ENCODE peak calls at places on chromosomes 3 and 15, in nine cellular contexts. One of them, this sample, is unnamed.
A peak's percentile ranks its signal among the peaks of the same experiment; 100 is the strongest.

GRCh38 chr15:78951841-78952238 is 7.0 kb upstream of the CTSH start:
- DNase-seq in uterus: no peak
- DNase-seq in IMR-90: peak; percentile 47
- DNase-seq in choroid plexus epithelial cell: peak; percentile 28
- DNase-seq in fibroblast of mammary gland: no peak
- DNase-seq in AG04450: no peak
- DNase-seq in AG10803: no peak
- DNase-seq in cardiac fibroblast: peak; percentile 60
- DNase-seq in astrocyte of the cerebellum: no peak
- DNase-seq in this sample: no peak

GRCh38 chr3:194313642-194314430 is 37.3 kb downstream of the CPN2 start:
- DNase-seq in AG10803: peak; percentile 34
- DNase-seq in IMR-90: no peak
- DNase-seq in choroid plexus epithelial cell: no peak
- DNase-seq in fibroblast of mammary gland: peak; percentile 67
- DNase-seq in astrocyte of the cerebellum: no peak
- DNase-seq in uterus: peak; percentile 89
- DNase-seq in cardiac fibroblast: peak; percentile 82
- DNase-seq in AG04450: no peak
- DNase-seq in this sample: no peak

GRCh38 chr3:197807969-197808587 is 17.0 kb downstream of the LRCH3 start:
- DNase-seq in AG04450: no peak
- DNase-seq in AG10803: peak; percentile 63
- DNase-seq in cardiac fibroblast: peak; percentile 28
- DNase-seq in fibroblast of mammary gland: no peak
- DNase-seq in choroid plexus epithelial cell: peak; percentile 55
- DNase-seq in uterus: no peak
- DNase-seq in IMR-90: peak; percentile 41
- DNase-seq in astrocyte of the cerebellum: no peak
- DNase-seq in this sample: no peak

GRCh38 chr3:23829242-23829934 is 23.6 kb downstream of the UBE2E1 start:
- DNase-seq in IMR-90: no peak
- DNase-seq in AG10803: no peak
- DNase-seq in astrocyte of the cerebellum: no peak
- DNase-seq in choroid plexus epithelial cell: no peak
- DNase-seq in fibroblast of mammary gland: no peak
- DNase-seq in uterus: no peak
- DNase-seq in AG04450: no peak
- DNase-seq in cardiac fibroblast: no peak
- DNase-seq in this sample: no peak

GRCh38 chr3:63231556-63231955 is 46.6 kb upstream of the SYNPR start:
- DNase-seq in uterus: no peak
- DNase-seq in AG04450: no peak
- DNase-seq in choroid plexus epithelial cell: no peak
- DNase-seq in AG10803: no peak
- DNase-seq in astrocyte of the cerebellum: no peak
- DNase-seq in cardiac fibroblast: no peak
- DNase-seq in IMR-90: no peak
- DNase-seq in fibroblast of mammary gland: no peak
- DNase-seq in this sample: no peak

GRCh38 chr3:13839253-13839652 is 40.6 kb downstream of the WNT7A start:
- DNase-seq in cardiac fibroblast: no peak
- DNase-seq in AG04450: no peak
- DNase-seq in astrocyte of the cerebellum: no peak
- DNase-seq in uterus: no peak
- DNase-seq in AG10803: no peak
- DNase-seq in fibroblast of mammary gland: no peak
- DNase-seq in IMR-90: no peak
- DNase-seq in choroid plexus epithelial cell: no peak
- DNase-seq in this sample: no peak

GRCh38 chr3:138348107-138348949 is at the start of gene MRAS:
- DNase-seq in cardiac fibroblast: peak; percentile 86
- DNase-seq in astrocyte of the cerebellum: no peak
- DNase-seq in IMR-90: peak; percentile 73
- DNase-seq in AG10803: peak; percentile 83
- DNase-seq in uterus: peak; percentile 76
- DNase-seq in choroid plexus epithelial cell: peak; percentile 80
- DNase-seq in AG04450: peak; percentile 43
- DNase-seq in fibroblast of mammary gland: peak; percentile 77
- DNase-seq in this sample: peak; percentile 76

GRCh38 chr3:3170998-3171397 is 8.5 kb downstream of the CRBN start:
- DNase-seq in astrocyte of the cerebellum: peak; percentile 22
- DNase-seq in IMR-90: peak; percentile 42
- DNase-seq in AG10803: peak; percentile 37
- DNase-seq in uterus: no peak
- DNase-seq in fibroblast of mammary gland: peak; percentile 49
- DNase-seq in choroid plexus epithelial cell: peak; percentile 71
- DNase-seq in AG04450: no peak
- DNase-seq in cardiac fibroblast: peak; percentile 51
- DNase-seq in this sample: peak; percentile 7

GRCh38 chr15:49495993-49496747 is 73.1 kb downstream of the FGF7 start:
- DNase-seq in AG04450: peak; percentile 32
- DNase-seq in cardiac fibroblast: peak; percentile 65
- DNase-seq in choroid plexus epithelial cell: peak; percentile 71
- DNase-seq in uterus: no peak
- DNase-seq in IMR-90: peak; percentile 79
- DNase-seq in AG10803: peak; percentile 46
- DNase-seq in astrocyte of the cerebellum: peak; percentile 1
- DNase-seq in fibroblast of mammary gland: peak; percentile 57
- DNase-seq in this sample: peak; percentile 19

GRCh38 chr15:27479232-27480140 is 508.5 kb downstream of the GABRG3 start:
- DNase-seq in AG10803: no peak
- DNase-seq in IMR-90: no peak
- DNase-seq in fibroblast of mammary gland: no peak
- DNase-seq in AG04450: no peak
- DNase-seq in astrocyte of the cerebellum: no peak
- DNase-seq in cardiac fibroblast: no peak
- DNase-seq in uterus: no peak
- DNase-seq in choroid plexus epithelial cell: no peak
- DNase-seq in this sample: no peak

GRCh38 chr15:85399627-85400026 is 19.2 kb downstream of the AKAP13 start:
- DNase-seq in cardiac fibroblast: no peak
- DNase-seq in AG04450: no peak
- DNase-seq in astrocyte of the cerebellum: no peak
- DNase-seq in uterus: no peak
- DNase-seq in AG10803: no peak
- DNase-seq in fibroblast of mammary gland: no peak
- DNase-seq in IMR-90: no peak
- DNase-seq in choroid plexus epithelial cell: no peak
- DNase-seq in this sample: no peak

GRCh38 chr3:52845157-52845556 is 10.3 kb upstream of the MUSTN1 start:
- DNase-seq in uterus: peak; percentile 68
- DNase-seq in AG10803: peak; percentile 45
- DNase-seq in cardiac fibroblast: peak; percentile 53
- DNase-seq in AG04450: no peak
- DNase-seq in IMR-90: peak; percentile 38
- DNase-seq in choroid plexus epithelial cell: peak; percentile 63
- DNase-seq in astrocyte of the cerebellum: no peak
- DNase-seq in fibroblast of mammary gland: peak; percentile 11
- DNase-seq in this sample: peak; percentile 47

GRCh38 chr3:195007151-195007550 is 263.8 kb downstream of the XXYLT1 start:
- DNase-seq in fibroblast of mammary gland: no peak
- DNase-seq in IMR-90: no peak
- DNase-seq in astrocyte of the cerebellum: no peak
- DNase-seq in AG04450: no peak
- DNase-seq in cardiac fibroblast: no peak
- DNase-seq in choroid plexus epithelial cell: no peak
- DNase-seq in uterus: no peak
- DNase-seq in AG10803: no peak
- DNase-seq in this sample: no peak

GRCh38 chr3:108181172-108181571 is 41.1 kb downstream of the IFT57 start:
- DNase-seq in uterus: no peak
- DNase-seq in AG04450: no peak
- DNase-seq in cardiac fibroblast: no peak
- DNase-seq in choroid plexus epithelial cell: peak; percentile 22
- DNase-seq in AG10803: no peak
- DNase-seq in fibroblast of mammary gland: no peak
- DNase-seq in astrocyte of the cerebellum: no peak
- DNase-seq in IMR-90: no peak
- DNase-seq in this sample: no peak

GRCh38 chr3:107525101-107525953 is 2.6 kb downstream of the BBX start:
- DNase-seq in fibroblast of mammary gland: peak; percentile 20
- DNase-seq in uterus: no peak
- DNase-seq in choroid plexus epithelial cell: peak; percentile 18
- DNase-seq in astrocyte of the cerebellum: no peak
- DNase-seq in AG10803: peak; percentile 24
- DNase-seq in cardiac fibroblast: peak; percentile 35
- DNase-seq in IMR-90: no peak
- DNase-seq in AG04450: no peak
- DNase-seq in this sample: peak; percentile 29

GRCh38 chr3:33717616-33717865 is 513 bp downstream of the CLASP2 start:
- DNase-seq in AG10803: no peak
- DNase-seq in uterus: peak; percentile 54
- DNase-seq in astrocyte of the cerebellum: peak; percentile 11
- DNase-seq in AG04450: no peak
- DNase-seq in fibroblast of mammary gland: peak; percentile 60
- DNase-seq in IMR-90: peak; percentile 48
- DNase-seq in cardiac fibroblast: peak; percentile 70
- DNase-seq in choroid plexus epithelial cell: no peak
- DNase-seq in this sample: peak; percentile 51

GRCh38 chr3:184685646-184686045 is 26.2 kb downstream of the MAGEF1 start:
- DNase-seq in choroid plexus epithelial cell: peak; percentile 13
- DNase-seq in cardiac fibroblast: no peak
- DNase-seq in AG10803: peak; percentile 31
- DNase-seq in uterus: no peak
- DNase-seq in IMR-90: no peak
- DNase-seq in astrocyte of the cerebellum: no peak
- DNase-seq in fibroblast of mammary gland: no peak
- DNase-seq in AG04450: no peak
- DNase-seq in this sample: no peak

GRCh38 chr15:65525622-65526021 is 4.6 kb upstream of the HACD3 start:
- DNase-seq in astrocyte of the cerebellum: no peak
- DNase-seq in fibroblast of mammary gland: peak; percentile 47
- DNase-seq in AG04450: no peak
- DNase-seq in cardiac fibroblast: peak; percentile 44
- DNase-seq in IMR-90: no peak
- DNase-seq in uterus: peak; percentile 39
- DNase-seq in choroid plexus epithelial cell: peak; percentile 36
- DNase-seq in AG10803: no peak
- DNase-seq in this sample: peak; percentile 63

GRCh38 chr3:109195812-109196211 is 59.3 kb downstream of the C3orf85 start:
- DNase-seq in uterus: no peak
- DNase-seq in cardiac fibroblast: peak; percentile 3
- DNase-seq in astrocyte of the cerebellum: peak; percentile 1
- DNase-seq in AG04450: no peak
- DNase-seq in choroid plexus epithelial cell: peak; percentile 34
- DNase-seq in fibroblast of mammary gland: no peak
- DNase-seq in IMR-90: no peak
- DNase-seq in AG10803: no peak
- DNase-seq in this sample: no peak

GRCh38 chr15:63022663-63023062 is 19.9 kb upstream of the TPM1 start:
- DNase-seq in cardiac fibroblast: no peak
- DNase-seq in AG10803: no peak
- DNase-seq in astrocyte of the cerebellum: no peak
- DNase-seq in IMR-90: no peak
- DNase-seq in uterus: no peak
- DNase-seq in choroid plexus epithelial cell: no peak
- DNase-seq in AG04450: no peak
- DNase-seq in fibroblast of mammary gland: no peak
- DNase-seq in this sample: no peak

GRCh38 chr15:63021031-63021430 is 21.5 kb upstream of the TPM1 start:
- DNase-seq in cardiac fibroblast: no peak
- DNase-seq in choroid plexus epithelial cell: no peak
- DNase-seq in AG10803: no peak
- DNase-seq in IMR-90: no peak
- DNase-seq in astrocyte of the cerebellum: no peak
- DNase-seq in uterus: no peak
- DNase-seq in AG04450: no peak
- DNase-seq in fibroblast of mammary gland: no peak
- DNase-seq in this sample: no peak

GRCh38 chr15:63022181-63022580 is 20.4 kb upstream of the TPM1 start:
- DNase-seq in cardiac fibroblast: no peak
- DNase-seq in choroid plexus epithelial cell: no peak
- DNase-seq in IMR-90: no peak
- DNase-seq in astrocyte of the cerebellum: no peak
- DNase-seq in fibroblast of mammary gland: no peak
- DNase-seq in AG04450: no peak
- DNase-seq in AG10803: no peak
- DNase-seq in uterus: no peak
- DNase-seq in this sample: no peak

GRCh38 chr15:63025460-63025859 is 17.1 kb upstream of the TPM1 start:
- DNase-seq in astrocyte of the cerebellum: no peak
- DNase-seq in fibroblast of mammary gland: no peak
- DNase-seq in AG10803: no peak
- DNase-seq in choroid plexus epithelial cell: no peak
- DNase-seq in IMR-90: no peak
- DNase-seq in uterus: no peak
- DNase-seq in AG04450: no peak
- DNase-seq in cardiac fibroblast: no peak
- DNase-seq in this sample: no peak

GRCh38 chr15:63023351-63023945 is 19.1 kb upstream of the TPM1 start:
- DNase-seq in cardiac fibroblast: peak; percentile 62
- DNase-seq in uterus: no peak
- DNase-seq in AG04450: no peak
- DNase-seq in IMR-90: peak; percentile 91
- DNase-seq in fibroblast of mammary gland: peak; percentile 28
- DNase-seq in astrocyte of the cerebellum: no peak
- DNase-seq in AG10803: peak; percentile 93
- DNase-seq in choroid plexus epithelial cell: peak; percentile 63
- DNase-seq in this sample: peak; percentile 73
- TF ChIP-seq CTCF in cardiac fibroblast: no peak
- TF ChIP-seq CTCF in uterus: no peak
- TF ChIP-seq CTCF in AG04450: no peak
- TF ChIP-seq CTCF in IMR-90: no peak
- TF ChIP-seq CTCF in fibroblast of mammary gland: no peak
- TF ChIP-seq CTCF in astrocyte of the cerebellum: no peak
- TF ChIP-seq CTCF in AG10803: no peak
- TF ChIP-seq CTCF in choroid plexus epithelial cell: no peak
- TF ChIP-seq CTCF in this sample: no peak

GRCh38 chr3:30614943-30615342 is 8.5 kb downstream of the TGFBR2 start:
- DNase-seq in AG04450: no peak
- DNase-seq in fibroblast of mammary gland: no peak
- DNase-seq in astrocyte of the cerebellum: no peak
- DNase-seq in AG10803: no peak
- DNase-seq in choroid plexus epithelial cell: no peak
- DNase-seq in cardiac fibroblast: no peak
- DNase-seq in uterus: no peak
- DNase-seq in IMR-90: no peak
- DNase-seq in this sample: no peak
- H3K4me3 ChIP-seq in AG04450: no peak overlapping the region
- H3K4me3 ChIP-seq in fibroblast of mammary gland: no peak overlapping the region
- H3K4me3 ChIP-seq in astrocyte of the cerebellum: no peak overlapping the region
- H3K4me3 ChIP-seq in AG10803: no peak overlapping the region
- H3K4me3 ChIP-seq in choroid plexus epithelial cell: no peak overlapping the region
- H3K4me3 ChIP-seq in cardiac fibroblast: no peak overlapping the region
- H3K4me3 ChIP-seq in uterus: no peak overlapping the region
- H3K4me3 ChIP-seq in IMR-90: no peak overlapping the region
- H3K4me3 ChIP-seq in this sample: no peak overlapping the region

GRCh38 chr3:188526057-188526456 is 372.1 kb downstream of the LPP start:
- DNase-seq in AG04450: no peak
- DNase-seq in IMR-90: peak; percentile 14
- DNase-seq in AG10803: peak; percentile 33
- DNase-seq in fibroblast of mammary gland: peak; percentile 38
- DNase-seq in cardiac fibroblast: peak; percentile 55
- DNase-seq in astrocyte of the cerebellum: no peak
- DNase-seq in choroid plexus epithelial cell: peak; percentile 56
- DNase-seq in uterus: no peak
- DNase-seq in this sample: peak; percentile 41
- TF ChIP-seq CTCF in AG04450: no peak
- TF ChIP-seq CTCF in IMR-90: no peak
- TF ChIP-seq CTCF in AG10803: peak; percentile 19
- TF ChIP-seq CTCF in fibroblast of mammary gland: no peak
- TF ChIP-seq CTCF in cardiac fibroblast: no peak
- TF ChIP-seq CTCF in astrocyte of the cerebellum: no peak
- TF ChIP-seq CTCF in choroid plexus epithelial cell: peak; percentile 23
- TF ChIP-seq CTCF in uterus: no peak
- TF ChIP-seq CTCF in this sample: no peak

GRCh38 chr3:27715863-27716262 is 6.3 kb downstream of the EOMES start:
- DNase-seq in choroid plexus epithelial cell: no peak
- DNase-seq in cardiac fibroblast: no peak
- DNase-seq in fibroblast of mammary gland: no peak
- DNase-seq in AG10803: no peak
- DNase-seq in astrocyte of the cerebellum: no peak
- DNase-seq in uterus: no peak
- DNase-seq in IMR-90: no peak
- DNase-seq in AG04450: no peak
- DNase-seq in this sample: no peak
- H3K4me3 ChIP-seq in choroid plexus epithelial cell: no peak overlapping the region
- H3K4me3 ChIP-seq in cardiac fibroblast: no peak overlapping the region
- H3K4me3 ChIP-seq in fibroblast of mammary gland: no peak overlapping the region
- H3K4me3 ChIP-seq in AG10803: no peak overlapping the region
- H3K4me3 ChIP-seq in astrocyte of the cerebellum: no peak overlapping the region
- H3K4me3 ChIP-seq in uterus: no peak overlapping the region
- H3K4me3 ChIP-seq in IMR-90: no peak overlapping the region
- H3K4me3 ChIP-seq in AG04450: no peak overlapping the region
- H3K4me3 ChIP-seq in this sample: no peak overlapping the region

This sample was measured in foreskin fibroblast.